ENCODE peak calls at places on chromosomes 12 and 14, in five cellular contexts. K is ACHN, B is HEK293T, Y is GM03348, Q is fibroblast of lung. D is an unnamed sample.

GRCh38 chr14:51139221-51139681 is 44.3 kb upstream of the TRIM9 start:
- DNase-seq in Q (peak), B (no peak), Y (no peak), K (no peak), D (peak)

GRCh38 chr14:65184032-65184764 is 81.9 kb upstream of the MAX start:
- DNase-seq in Q (no peak), Y (peak), K (no peak), B (no peak), D (peak)

GRCh38 chr14:68444449-68445168 is 348.3 kb downstream of the ZFP36L1 start:
- DNase-seq in B (no peak), Y (peak), K (peak), Q (peak), D (no peak)

GRCh38 chr14:74577247-74577947 is 34.6 kb downstream of the LTBP2 start:
- DNase-seq in B (no peak), Q (peak), K (no peak), Y (peak), D (no peak)

GRCh38 chr12:108312885-108313203 is 26.3 kb downstream of the CMKLR1 start:
- DNase-seq in Q (no peak), Y (no peak), K (peak), B (no peak), D (peak)

GRCh38 chr14:102220031-102220430 is 80.3 kb downstream of the WDR20 start:
- DNase-seq in K (no peak), Q (no peak), B (no peak), Y (no peak), D (no peak)

GRCh38 chr12:101671839-101672238 is 25.6 kb upstream of the CHPT1 start:
- DNase-seq in K (no peak), B (no peak), Q (no peak), Y (no peak), D (no peak)

GRCh38 chr14:58626441-58626840 is 11.3 kb upstream of the DACT1 start:
- DNase-seq in Y (peak), B (no peak), K (no peak), Q (no peak), D (no peak)

GRCh38 chr12:20455001-20455706 is 86.8 kb downstream of the PDE3A start:
- DNase-seq in K (no peak), B (no peak), Q (no peak), Y (peak), D (no peak)

GRCh38 chr14:88919502-88919901 is 95.1 kb downstream of the TTC8 start:
- DNase-seq in Q (no peak), B (no peak), Y (no peak), K (peak), D (no peak)

GRCh38 chr12:2960432-2960956 is 1.3 kb downstream of the TEAD4 start:
- DNase-seq in B (no peak), Q (peak), K (peak), Y (peak), D (peak)

GRCh38 chr12:16531623-16532022 is 74.3 kb downstream of the LMO3 start:
- DNase-seq in K (no peak), Y (no peak), B (no peak), Q (no peak), D (no peak)

GRCh38 chr12:76085159-76085868 is 829 bp upstream of the NAP1L1 start:
- DNase-seq in K (peak), Q (no peak), Y (no peak), B (no peak), D (peak)

GRCh38 chr14:61749264-61749663 is 13.0 kb upstream of the SNAPC1 start:
- DNase-seq in B (no peak), Y (no peak), K (peak), Q (peak), D (no peak)

GRCh38 chr14:56972948-56973347 is 162.7 kb upstream of the OTX2 start:
- DNase-seq in Q (no peak), Y (no peak), K (no peak), B (no peak), D (no peak)

GRCh38 chr14:65168840-65169239 is 66.5 kb upstream of the MAX start:
- DNase-seq in Q (peak), Y (peak), K (no peak), B (no peak), D (no peak)

GRCh38 chr14:104262515-104263514 is 124.4 kb downstream of the KIF26A start:
- DNase-seq in K (no peak), Q (no peak), Y (no peak), B (no peak), D (no peak)

GRCh38 chr12:15164997-15165659 is 56.1 kb downstream of the RERG start:
- DNase-seq in K (peak), Y (no peak), B (peak), Q (peak), D (no peak)